ENCODE peak calls at places on chromosomes 11 and 22, in four cellular contexts. M is iPS-NIHi11; R is stimulated activated CD8-positive, alpha-beta memory T cell treated with anti-CD3 and anti-CD28 coated beads, Interleukin-7, amount 100 ng/mL, for 1 hour; J is HT-29. P is an unnamed sample.

GRCh38 chr11:107821199-107821926 is 37.2 kb downstream of the SLC35F2 start:
- DNase-seq in R (no peak), J (no peak), M (no peak), P (no peak)

GRCh38 chr11:405323-405975 is 9.3 kb downstream of the SIGIRR start:
- DNase-seq in R (no peak), J (no peak), M (no peak), P (no peak)

GRCh38 chr22:36702832-36703210 is 731 bp downstream of the CACNG2 start:
- DNase-seq in R (no peak), J (no peak), M (peak), P (no peak)

GRCh38 chr11:117094776-117095175 is 3.5 kb downstream of the SIK3 start:
- DNase-seq in R (no peak), M (peak), J (no peak), P (no peak)

GRCh38 chr11:102457865-102458264 is 5.3 kb upstream of the TMEM123 start:
- DNase-seq in R (no peak), J (no peak), M (no peak), P (no peak)

GRCh38 chr11:109960831-109961230 is 132.4 kb upstream of the ZC3H12C start:
- DNase-seq in M (peak), R (no peak), J (no peak), P (no peak)

GRCh38 chr11:32358729-32359128 is 76.6 kb downstream of the WT1 start:
- DNase-seq in R (no peak), M (no peak), J (no peak), P (no peak)

GRCh38 chr22:46507451-46508390 is 29.7 kb downstream of the CELSR1 start:
- DNase-seq in J (no peak), R (no peak), M (no peak), P (no peak)

GRCh38 chr11:133938166-133938565 is 18.6 kb downstream of the IGSF9B start:
- DNase-seq in M (no peak), R (no peak), J (no peak), P (no peak)

GRCh38 chr22:43731986-43732385 is 80.1 kb downstream of the EFCAB6 start:
- DNase-seq in M (no peak), J (no peak), R (no peak), P (no peak)

P was measured in activated T-helper 1 cell treated with anti-CD3 and anti-CD28 coated beads, Interleukin-2, amount 50 U/mL, for 16 hours.